ENCODE peak calls at places on chromosome X, in four cellular contexts. F is brain microvascular endothelial cell, Q is nucleus accumbens, W is D341Med. Y is an unnamed sample.

GRCh38 chrX:79153348-79153747 is 8.9 kb downstream of the GPR174 start:
- DNase-seq in F (no peak), Q (no peak), W (no peak), Y (no peak)

GRCh38 chrX:106177106-106177981 is 9.2 kb downstream of the PWWP3B start:
- DNase-seq in F (peak), Q (no peak), W (no peak), Y (peak)

GRCh38 chrX:155216940-155217450 is 735 bp downstream of the VBP1 start:
- DNase-seq in F (no peak), Q (no peak), W (no peak), Y (no peak)

GRCh38 chrX:40300286-40300890 is 202.6 kb upstream of the BCOR start:
- DNase-seq in F (no peak), Q (no peak), W (no peak), Y (no peak)

GRCh38 chrX:39112143-39112542 is 310.9 kb downstream of the MID1IP1 start:
- DNase-seq in F (no peak), Q (no peak), W (no peak), Y (no peak)

GRCh38 chrX:110316351-110317078 is 1.4 kb downstream of the AMMECR1 start:
- DNase-seq in F (no peak), Q (no peak), W (no peak), Y (no peak)

GRCh38 chrX:28189011-28189410 is 207.8 kb upstream of the DCAF8L1 start:
- DNase-seq in F (peak), Q (no peak), W (no peak), Y (peak)

GRCh38 chrX:77668391-77669237 is 117.4 kb downstream of the ATRX start:
- DNase-seq in F (peak), Q (no peak), W (no peak), Y (no peak)

GRCh38 chrX:9291666-9292065 is 173.2 kb upstream of the TBL1X start:
- DNase-seq in F (no peak), Q (no peak), W (no peak), Y (no peak)

Y was measured in brain pericyte.